ENCODE peak calls at places on chromosome 9, in five cellular contexts. One of them, this sample, is unnamed.

GRCh38 chr9:87644659-87645058 is 81.3 kb upstream of the CTSL start:
- DNase-seq in activated CD8-positive, alpha-beta memory T cell treated with anti-CD3 and anti-CD28 coated beads for 24 hours: no peak
- DNase-seq in hepatocyte: no peak
- DNase-seq in HFFc6: no peak
- DNase-seq in adrenal gland: no peak
- DNase-seq in this sample: peak; percentile 15

GRCh38 chr9:4548796-4549725 is 58.8 kb downstream of the SLC1A1 start:
- DNase-seq in hepatocyte: peak; percentile 30
- DNase-seq in adrenal gland: no peak
- DNase-seq in activated CD8-positive, alpha-beta memory T cell treated with anti-CD3 and anti-CD28 coated beads for 24 hours: no peak
- DNase-seq in HFFc6: peak; percentile 11
- DNase-seq in this sample: no peak

GRCh38 chr9:27542519-27542918 is 12.9 kb upstream of the MOB3B start:
- DNase-seq in HFFc6: no peak
- DNase-seq in activated CD8-positive, alpha-beta memory T cell treated with anti-CD3 and anti-CD28 coated beads for 24 hours: no peak
- DNase-seq in hepatocyte: no peak
- DNase-seq in adrenal gland: no peak
- DNase-seq in this sample: no peak

GRCh38 chr9:93667627-93668026 is 91.2 kb downstream of the PHF2 start:
- DNase-seq in activated CD8-positive, alpha-beta memory T cell treated with anti-CD3 and anti-CD28 coated beads for 24 hours: no peak
- DNase-seq in adrenal gland: no peak
- DNase-seq in hepatocyte: no peak
- DNase-seq in HFFc6: no peak
- DNase-seq in this sample: no peak

GRCh38 chr9:12775963-12776774 is 1.3 kb downstream of the LURAP1L start:
- DNase-seq in adrenal gland: peak; percentile 86
- DNase-seq in hepatocyte: peak; percentile 91
- DNase-seq in HFFc6: peak; percentile 76
- DNase-seq in activated CD8-positive, alpha-beta memory T cell treated with anti-CD3 and anti-CD28 coated beads for 24 hours: no peak
- DNase-seq in this sample: peak; percentile 89

GRCh38 chr9:22157271-22157670 is 148.2 kb upstream of the CDKN2B start:
- DNase-seq in activated CD8-positive, alpha-beta memory T cell treated with anti-CD3 and anti-CD28 coated beads for 24 hours: no peak
- DNase-seq in HFFc6: no peak
- DNase-seq in adrenal gland: no peak
- DNase-seq in hepatocyte: no peak
- DNase-seq in this sample: peak; percentile 87

GRCh38 chr9:104075801-104076753 is 18.0 kb upstream of the SMC2 start:
- DNase-seq in HFFc6: peak; percentile 70
- DNase-seq in hepatocyte: peak; percentile 10
- DNase-seq in activated CD8-positive, alpha-beta memory T cell treated with anti-CD3 and anti-CD28 coated beads for 24 hours: no peak
- DNase-seq in adrenal gland: no peak
- DNase-seq in this sample: peak; percentile 69

GRCh38 chr9:126413470-126414051 is 86.9 kb downstream of the MVB12B start:
- DNase-seq in activated CD8-positive, alpha-beta memory T cell treated with anti-CD3 and anti-CD28 coated beads for 24 hours: no peak
- DNase-seq in hepatocyte: no peak
- DNase-seq in HFFc6: no peak
- DNase-seq in adrenal gland: no peak
- DNase-seq in this sample: no peak

GRCh38 chr9:133704711-133705181 is 33.4 kb downstream of the SARDH start:
- DNase-seq in adrenal gland: no peak
- DNase-seq in activated CD8-positive, alpha-beta memory T cell treated with anti-CD3 and anti-CD28 coated beads for 24 hours: no peak
- DNase-seq in HFFc6: no peak
- DNase-seq in hepatocyte: no peak
- DNase-seq in this sample: no peak

GRCh38 chr9:15295761-15296405 is 11.1 kb downstream of the TTC39B start:
- DNase-seq in activated CD8-positive, alpha-beta memory T cell treated with anti-CD3 and anti-CD28 coated beads for 24 hours: peak; percentile 74
- DNase-seq in adrenal gland: no peak
- DNase-seq in HFFc6: peak; percentile 61
- DNase-seq in hepatocyte: peak; percentile 56
- DNase-seq in this sample: peak; percentile 88

GRCh38 chr9:112531666-112532282 is 45.1 kb downstream of the KIAA1958 start:
- DNase-seq in adrenal gland: no peak
- DNase-seq in hepatocyte: no peak
- DNase-seq in HFFc6: peak; percentile 35
- DNase-seq in activated CD8-positive, alpha-beta memory T cell treated with anti-CD3 and anti-CD28 coated beads for 24 hours: no peak
- DNase-seq in this sample: peak; percentile 79

GRCh38 chr9:13728917-13729811 is 449.7 kb upstream of the MPDZ start:
- DNase-seq in hepatocyte: peak; percentile 31
- DNase-seq in adrenal gland: no peak
- DNase-seq in HFFc6: no peak
- DNase-seq in activated CD8-positive, alpha-beta memory T cell treated with anti-CD3 and anti-CD28 coated beads for 24 hours: no peak
- DNase-seq in this sample: peak; percentile 53

GRCh38 chr9:21803674-21804048 is 1.2 kb downstream of the MTAP start:
- DNase-seq in hepatocyte: no peak
- DNase-seq in HFFc6: no peak
- DNase-seq in activated CD8-positive, alpha-beta memory T cell treated with anti-CD3 and anti-CD28 coated beads for 24 hours: no peak
- DNase-seq in adrenal gland: no peak
- DNase-seq in this sample: peak; percentile 57

GRCh38 chr9:87193925-87194380 is 246.6 kb upstream of the GAS1 start:
- DNase-seq in HFFc6: peak; percentile 87
- DNase-seq in adrenal gland: no peak
- DNase-seq in hepatocyte: peak; percentile 38
- DNase-seq in activated CD8-positive, alpha-beta memory T cell treated with anti-CD3 and anti-CD28 coated beads for 24 hours: no peak
- DNase-seq in this sample: peak; percentile 91

GRCh38 chr9:35835216-35835604 is 6.2 kb downstream of the TMEM8B start:
- DNase-seq in activated CD8-positive, alpha-beta memory T cell treated with anti-CD3 and anti-CD28 coated beads for 24 hours: no peak
- DNase-seq in adrenal gland: no peak
- DNase-seq in HFFc6: no peak
- DNase-seq in hepatocyte: no peak
- DNase-seq in this sample: no peak

GRCh38 chr9:92504881-92505280 is 22.6 kb upstream of the ASPN start:
- DNase-seq in activated CD8-positive, alpha-beta memory T cell treated with anti-CD3 and anti-CD28 coated beads for 24 hours: no peak
- DNase-seq in HFFc6: peak; percentile 21
- DNase-seq in hepatocyte: no peak
- DNase-seq in adrenal gland: no peak
- DNase-seq in this sample: peak; percentile 89

GRCh38 chr9:91179237-91180138 is 182.2 kb downstream of the AUH start:
- DNase-seq in hepatocyte: no peak
- DNase-seq in adrenal gland: no peak
- DNase-seq in HFFc6: peak; percentile 86
- DNase-seq in activated CD8-positive, alpha-beta memory T cell treated with anti-CD3 and anti-CD28 coated beads for 24 hours: peak; percentile 56
- DNase-seq in this sample: peak; percentile 66

GRCh38 chr9:99154356-99154755 is 49.4 kb downstream of the TGFBR1 start:
- DNase-seq in activated CD8-positive, alpha-beta memory T cell treated with anti-CD3 and anti-CD28 coated beads for 24 hours: no peak
- DNase-seq in HFFc6: no peak
- DNase-seq in hepatocyte: no peak
- DNase-seq in adrenal gland: no peak
- DNase-seq in this sample: no peak

GRCh38 chr9:109817846-109818472 is 38.0 kb downstream of the PALM2AKAP2 start:
- DNase-seq in activated CD8-positive, alpha-beta memory T cell treated with anti-CD3 and anti-CD28 coated beads for 24 hours: no peak
- DNase-seq in adrenal gland: peak; percentile 83
- DNase-seq in HFFc6: peak; percentile 94
- DNase-seq in hepatocyte: peak; percentile 96
- DNase-seq in this sample: peak; percentile 98

GRCh38 chr9:103397868-103398600 is 402.9 kb downstream of the CYLC2 start:
- DNase-seq in HFFc6: peak; percentile 0
- DNase-seq in adrenal gland: peak; percentile 37
- DNase-seq in activated CD8-positive, alpha-beta memory T cell treated with anti-CD3 and anti-CD28 coated beads for 24 hours: no peak
- DNase-seq in hepatocyte: peak; percentile 82
- DNase-seq in this sample: no peak

GRCh38 chr9:10045598-10045997 is 567.2 kb downstream of the PTPRD start:
- DNase-seq in HFFc6: peak; percentile 19
- DNase-seq in adrenal gland: no peak
- DNase-seq in hepatocyte: peak; percentile 12
- DNase-seq in activated CD8-positive, alpha-beta memory T cell treated with anti-CD3 and anti-CD28 coated beads for 24 hours: no peak
- DNase-seq in this sample: peak; percentile 66

GRCh38 chr9:132788378-132788777 is 89.7 kb downstream of the AK8 start:
- DNase-seq in HFFc6: no peak
- DNase-seq in hepatocyte: no peak
- DNase-seq in activated CD8-positive, alpha-beta memory T cell treated with anti-CD3 and anti-CD28 coated beads for 24 hours: no peak
- DNase-seq in adrenal gland: no peak
- DNase-seq in this sample: no peak

GRCh38 chr9:110828148-110828730 is 159.6 kb downstream of the MUSK start:
- DNase-seq in adrenal gland: no peak
- DNase-seq in hepatocyte: peak; percentile 17
- DNase-seq in HFFc6: peak; percentile 37
- DNase-seq in activated CD8-positive, alpha-beta memory T cell treated with anti-CD3 and anti-CD28 coated beads for 24 hours: no peak
- DNase-seq in this sample: peak; percentile 69

GRCh38 chr9:84852902-84853301 is 183.4 kb downstream of the NTRK2 start:
- DNase-seq in activated CD8-positive, alpha-beta memory T cell treated with anti-CD3 and anti-CD28 coated beads for 24 hours: no peak
- DNase-seq in hepatocyte: no peak
- DNase-seq in HFFc6: no peak
- DNase-seq in adrenal gland: no peak
- DNase-seq in this sample: no peak